ENCODE peak calls at places on chromosome 5, in eight cellular contexts. R is stimulated activated CD4-positive, alpha-beta T cell treated with anti-CD3 and anti-CD28 coated beads, Interleukin-1b, Interleukin-23, amount 100 ng/mL, for 1 hour; Q is Right ventricle myocardium superior; Z is gastrocnemius medialis; T is substantia nigra; L is COR-L47; C is G401; E is EL. V is an unnamed sample.

GRCh38 chr5:124126504-124127240 is 614.7 kb downstream of the CSNK1G3 start:
- DNase-seq in R (no peak), Q (no peak), Z (no peak), T (no peak), L (no peak), C (no peak), E (no peak), V (no peak)

GRCh38 chr5:153445875-153446567 is 44.4 kb upstream of the GRIA1 start:
- DNase-seq in R (no peak), Q (no peak), Z (no peak), T (no peak), L (peak), C (no peak), E (peak), V (no peak)

GRCh38 chr5:169174923-169175322 is 126.0 kb downstream of the SLIT3 start:
- DNase-seq in R (no peak), Q (no peak), Z (no peak), T (no peak), L (no peak), C (no peak), E (no peak), V (no peak)

GRCh38 chr5:179276838-179277395 is 68.3 kb downstream of the ADAMTS2 start:
- DNase-seq in R (no peak), Q (peak), Z (no peak), T (no peak), L (no peak), C (no peak), E (no peak), V (no peak)

GRCh38 chr5:180315762-180316212 is 23.9 kb upstream of the MAPK9 start:
- DNase-seq in R (peak), Q (peak), Z (no peak), T (peak), L (peak), C (peak), E (peak), V (peak)

GRCh38 chr5:39726467-39726866 is 301.7 kb upstream of the DAB2 start:
- DNase-seq in R (no peak), Q (no peak), Z (no peak), T (no peak), L (no peak), C (no peak), E (no peak), V (no peak)

GRCh38 chr5:139733698-139734491 is 61.7 kb upstream of the PSD2 start:
- DNase-seq in R (no peak), Q (no peak), Z (no peak), T (peak), L (no peak), C (peak), E (no peak), V (no peak)

GRCh38 chr5:37517686-37518085 is 138.6 kb downstream of the WDR70 start:
- DNase-seq in R (no peak), Q (no peak), Z (no peak), T (no peak), L (no peak), C (no peak), E (no peak), V (no peak)

GRCh38 chr5:109411175-109411514 is 1.4 kb upstream of the PJA2 start:
- DNase-seq in R (no peak), Q (no peak), Z (no peak), T (no peak), L (no peak), C (no peak), E (no peak), V (no peak)

GRCh38 chr5:158546748-158547147 is 553.0 kb downstream of the EBF1 start:
- DNase-seq in R (no peak), Q (no peak), Z (peak), T (no peak), L (no peak), C (no peak), E (no peak), V (peak)

GRCh38 chr5:96048763-96049162 is 87.1 kb upstream of the ELL2 start:
- DNase-seq in R (no peak), Q (peak), Z (no peak), T (no peak), L (no peak), C (no peak), E (no peak), V (no peak)

GRCh38 chr5:12672141-12672540 is 767.9 kb upstream of the CTNND2 start:
- DNase-seq in R (no peak), Q (no peak), Z (no peak), T (no peak), L (no peak), C (no peak), E (no peak), V (no peak)

GRCh38 chr5:9515451-9515850 is 30.4 kb downstream of the SEMA5A start:
- DNase-seq in R (no peak), Q (no peak), Z (no peak), T (no peak), L (no peak), C (no peak), E (no peak), V (no peak)

GRCh38 chr5:181243020-181243520 is 636 bp downstream of the RACK1 start:
- DNase-seq in R (no peak), Q (no peak), Z (peak), T (no peak), L (no peak), C (no peak), E (no peak), V (no peak)

GRCh38 chr5:140857987-140858240 is 2.2 kb downstream of the PCDHA10 start:
- DNase-seq in R (no peak), Q (no peak), Z (no peak), T (no peak), L (no peak), C (no peak), E (no peak), V (no peak)

GRCh38 chr5:109529520-109529919 is 119.7 kb upstream of the PJA2 start:
- DNase-seq in R (no peak), Q (peak), Z (peak), T (no peak), L (no peak), C (no peak), E (peak), V (peak)

GRCh38 chr5:166428264-166428663 is 1863.2 kb upstream of the WWC1 start:
- DNase-seq in R (no peak), Q (no peak), Z (no peak), T (no peak), L (no peak), C (no peak), E (no peak), V (no peak)

GRCh38 chr5:62362701-62363100 is 41.0 kb downstream of the DIMT1 start:
- DNase-seq in R (no peak), Q (no peak), Z (no peak), T (no peak), L (no peak), C (no peak), E (no peak), V (no peak)

V was measured in AG20443.